ENCODE peak calls at places on chromosome 17, in six cellular contexts. O is posterior vena cava, M is pancreas, H is cardiac muscle cell, I is tibial nerve, Y is GM04504. F is an unnamed sample.

GRCh38 chr17:42305543-42306384 is 17.5 kb downstream of the STAT5A start:
- DNase-seq in I (no peak), H (no peak), O (no peak), Y (no peak), M (no peak), F (no peak)

GRCh38 chr17:48002208-48002919 is 31.5 kb downstream of the CDK5RAP3 start:
- DNase-seq in Y (no peak), O (peak), I (no peak), M (no peak), H (peak), F (no peak)

GRCh38 chr17:58052951-58053715 is 30.1 kb upstream of the DYNLL2 start:
- DNase-seq in O (no peak), M (no peak), H (no peak), Y (no peak), I (no peak), F (no peak)

GRCh38 chr17:1275962-1276736 is 3.3 kb upstream of the TRARG1 start:
- DNase-seq in O (peak), Y (no peak), I (peak), H (peak), M (peak), F (no peak)

GRCh38 chr17:45226620-45227019 is 4.9 kb downstream of the FMNL1 start:
- DNase-seq in O (no peak), H (no peak), M (no peak), I (no peak), Y (no peak), F (no peak)

GRCh38 chr17:78132767-78133178 is 2.2 kb downstream of the TMC8 start:
- DNase-seq in Y (no peak), O (no peak), M (no peak), H (no peak), I (no peak), F (no peak)

GRCh38 chr17:13074026-13074425 is 56.2 kb upstream of the ELAC2 start:
- DNase-seq in I (no peak), Y (peak), H (peak), O (no peak), M (no peak), F (no peak)

GRCh38 chr17:38464723-38465419 is 36.6 kb downstream of the ARHGAP23 start:
- DNase-seq in Y (peak), M (no peak), H (peak), O (peak), I (peak), F (peak)

GRCh38 chr17:30336369-30337171 is 2.7 kb upstream of the TMIGD1 start:
- DNase-seq in M (no peak), H (peak), Y (no peak), I (no peak), O (no peak), F (no peak)

GRCh38 chr17:58432806-58433573 is 15.7 kb upstream of the RNF43 start:
- DNase-seq in M (no peak), I (no peak), O (no peak), H (no peak), Y (no peak), F (no peak)

GRCh38 chr17:80941743-80942211 is 49.9 kb upstream of the CHMP6 start:
- DNase-seq in I (no peak), M (peak), H (peak), Y (peak), O (peak), F (no peak)

GRCh38 chr17:44708401-44709263 is at the start of gene DBF4B:
- DNase-seq in O (peak), M (peak), H (peak), I (peak), Y (peak), F (peak)

GRCh38 chr17:81545160-81545949 is 6.8 kb downstream of the FAAP100 start:
- DNase-seq in O (no peak), M (peak), I (no peak), Y (no peak), H (no peak), F (no peak)

GRCh38 chr17:28807925-28808641 is 34.5 kb downstream of the FAM222B start:
- DNase-seq in M (no peak), H (peak), O (no peak), I (no peak), Y (peak), F (no peak)

GRCh38 chr17:57756941-57757340 is 11.8 kb upstream of the CCDC182 start:
- DNase-seq in I (no peak), H (no peak), O (no peak), M (no peak), Y (no peak), F (no peak)

F was measured in ascending aorta.